ENCODE peak calls at places on chromosomes 4 and X, in six cellular contexts. F, V, C, T, N and H are unnamed samples.

GRCh38 chr4:41369680-41370079 is 113.0 kb downstream of the UCHL1 start:
- DNase-seq in T (peak), F (no peak), C (no peak), V (no peak), N (no peak), H (no peak)

GRCh38 chr4:180695851-180696250 is 1547.4 kb upstream of the TENM3 start:
- DNase-seq in F (no peak), V (no peak), C (no peak), N (no peak), T (peak), H (no peak)

GRCh38 chr4:173288296-173288695 is 45.9 kb downstream of the HMGB2 start:
- DNase-seq in N (no peak), C (peak), F (no peak), V (peak), T (peak), H (no peak)

GRCh38 chr4:143358923-143359694 is 22.4 kb downstream of the GAB1 start:
- DNase-seq in C (no peak), T (peak), V (no peak), F (no peak), N (no peak), H (no peak)

GRCh38 chr4:88880001-88880400 is 177.0 kb downstream of the FAM13A start:
- DNase-seq in V (no peak), T (no peak), N (no peak), C (no peak), F (no peak), H (no peak)

GRCh38 chr4:176277162-176277904 is 8.3 kb upstream of the ASB5 start:
- DNase-seq in F (peak), N (no peak), T (peak), V (no peak), C (peak), H (peak)

GRCh38 chrX:6898371-6898770 is 249.1 kb upstream of the STS start:
- DNase-seq in C (no peak), V (no peak), T (no peak), F (no peak), N (no peak), H (no peak)

GRCh38 chrX:71154641-71155040 is 10.0 kb downstream of the NLGN3 start:
- DNase-seq in V (no peak), N (no peak), F (no peak), T (no peak), C (no peak), H (no peak)

GRCh38 chrX:23374291-23374690 is 39.6 kb downstream of the PTCHD1 start:
- DNase-seq in C (no peak), F (no peak), N (no peak), T (no peak), V (no peak), H (no peak)

GRCh38 chrX:123830309-123830708 is 29.5 kb upstream of the XIAP start:
- DNase-seq in N (no peak), F (no peak), T (peak), V (no peak), C (no peak), H (no peak)

GRCh38 chrX:41518127-41518840 is 71.1 kb downstream of the NYX start:
- DNase-seq in T (no peak), V (no peak), C (no peak), N (no peak), F (no peak), H (no peak)

GRCh38 chrX:10190367-10190766 is 33.6 kb downstream of the CLCN4 start:
- DNase-seq in N (no peak), F (peak), C (peak), T (peak), V (no peak), H (peak)

GRCh38 chrX:145405012-145405411 is 157.7 kb downstream of the SPANXN1 start:
- DNase-seq in N (no peak), T (peak), V (no peak), F (peak), C (peak), H (peak)

GRCh38 chrX:107537815-107538214 is 88.4 kb downstream of the FRMPD3 start:
- DNase-seq in N (no peak), T (peak), C (peak), V (no peak), F (no peak), H (peak)

GRCh38 chr4:141711211-141711610 is 74.8 kb downstream of the IL15 start:
- DNase-seq in C (peak), N (no peak), F (no peak), T (peak), V (no peak), H (no peak)

GRCh38 chr4:140096921-140097320 is 57.1 kb downstream of the MAML3 start:
- DNase-seq in T (no peak), C (no peak), V (no peak), F (no peak), N (no peak), H (no peak)

GRCh38 chrX:47146121-47146935 is 1.3 kb downstream of the RBM10 start:
- DNase-seq in C (no peak), N (no peak), V (no peak), F (peak), T (no peak), H (no peak)

GRCh38 chr4:5036239-5036638 is 15.0 kb upstream of the STK32B start:
- DNase-seq in C (no peak), T (peak), V (no peak), F (no peak), N (no peak), H (no peak)

GRCh38 chr4:139806929-139807328 is 141.3 kb downstream of the MGST2 start:
- DNase-seq in F (no peak), V (no peak), N (no peak), C (no peak), T (no peak), H (no peak)

GRCh38 chrX:288561-288991 is 7.4 kb downstream of the PLCXD1 start:
- DNase-seq in F (no peak), T (no peak), V (no peak), C (no peak), N (no peak), H (no peak)

GRCh38 chr4:16227462-16227868 is 1.2 kb upstream of the TAPT1 start:
- DNase-seq in N (peak), T (peak), F (no peak), V (peak), C (peak), H (no peak)

GRCh38 chrX:70196961-70197805 is 19.9 kb downstream of the DGAT2L6 start:
- DNase-seq in N (no peak), T (peak), V (peak), F (peak), C (peak), H (no peak)

GRCh38 chr4:9999956-10000551 is 21.2 kb downstream of the SLC2A9 start:
- DNase-seq in C (no peak), T (peak), V (no peak), F (no peak), N (no peak), H (no peak)